ENCODE peak calls at places on chromosomes 1 and 21, in nine cellular contexts. N is Right ventricle myocardium superior; F is hypothalamus; Q is stimulated activated effector memory CD8-positive, alpha-beta T cell treated with anti-CD3 and anti-CD28 coated beads, Interleukin-12 subunit alpha, Interleukin-12 subunit beta, amount 100 ng/mL, for 72 hours; M is activated CD4-positive, alpha-beta T cell treated with anti-CD3 and anti-CD28 coated beads, Interleukin-2, amount 10 ng/mL, durations not matched to agents 7 days and 5 days; Z is central memory CD4-positive, alpha-beta T cell; R is NCI-H1105; K is NCI-H69; V is DMS 273 treated with DMSO at 0.1 percent for 48 hours. O is an unnamed sample.

GRCh38 chr1:183281039-183281438 is 95.0 kb downstream of the LAMC2 start:
- DNase-seq in N (no peak), F (no peak), Q (no peak), M (no peak), Z (no peak), R (no peak), K (peak), V (no peak), O (peak)

GRCh38 chr1:72281144-72281543 is 1.2 kb downstream of the NEGR1 start:
- DNase-seq in N (no peak), F (no peak), Q (no peak), M (no peak), Z (no peak), R (no peak), K (peak), V (no peak), O (no peak)

GRCh38 chr21:33951276-33952178 is 35.9 kb upstream of the ATP5PO start:
- DNase-seq in N (no peak), F (no peak), Q (peak), M (peak), Z (no peak), R (no peak), K (no peak), V (no peak), O (no peak)

GRCh38 chr21:26169061-26169610 is 1.4 kb downstream of the APP start:
- DNase-seq in N (peak), F (peak), Q (no peak), M (peak), Z (peak), R (peak), K (peak), V (peak), O (peak)

GRCh38 chr21:37367301-37367757 is 756 bp downstream of the DYRK1A start:
- DNase-seq in N (peak), F (no peak), Q (no peak), M (peak), Z (no peak), R (no peak), K (peak), V (no peak), O (no peak)

GRCh38 chr21:36454079-36454478 is 25.8 kb downstream of the CLDN14 start:
- DNase-seq in N (no peak), F (no peak), Q (no peak), M (no peak), Z (no peak), R (no peak), K (peak), V (no peak), O (no peak)

GRCh38 chr1:8090241-8090702 is 64.2 kb upstream of the ERRFI1 start:
- DNase-seq in N (no peak), F (no peak), Q (no peak), M (no peak), Z (no peak), R (no peak), K (no peak), V (no peak), O (no peak)

GRCh38 chr21:36717901-36718465 is 19.1 kb downstream of the SIM2 start:
- DNase-seq in N (no peak), F (no peak), Q (no peak), M (no peak), Z (no peak), R (no peak), K (no peak), V (no peak), O (no peak)

GRCh38 chr21:38325761-38326420 is 69.1 kb downstream of the KCNJ15 start:
- DNase-seq in N (no peak), F (no peak), Q (no peak), M (no peak), Z (no peak), R (no peak), K (no peak), V (no peak), O (peak)

GRCh38 chr1:156393095-156393494 is 24.1 kb downstream of the RHBG start:
- DNase-seq in N (no peak), F (no peak), Q (no peak), M (no peak), Z (no peak), R (no peak), K (no peak), V (no peak), O (no peak)

GRCh38 chr1:156840186-156840585 is 18.7 kb downstream of the INSRR start:
- DNase-seq in N (no peak), F (no peak), Q (no peak), M (no peak), Z (no peak), R (no peak), K (peak), V (no peak), O (no peak)

GRCh38 chr1:197868751-197869501 is 33.5 kb upstream of the C1orf53 start:
- DNase-seq in N (no peak), F (no peak), Q (no peak), M (peak), Z (peak), R (peak), K (peak), V (no peak), O (peak)

GRCh38 chr1:225709101-225709500 is 56.2 kb upstream of the ENAH start:
- DNase-seq in N (no peak), F (no peak), Q (no peak), M (no peak), Z (no peak), R (peak), K (peak), V (no peak), O (no peak)

GRCh38 chr1:5990913-5991783 is 1.1 kb downstream of the NPHP4 start:
- DNase-seq in N (peak), F (no peak), Q (peak), M (peak), Z (peak), R (no peak), K (peak), V (no peak), O (no peak)

GRCh38 chr1:109762821-109763645 is 690 bp downstream of the EPS8L3 start:
- DNase-seq in N (peak), F (no peak), Q (no peak), M (no peak), Z (no peak), R (no peak), K (no peak), V (no peak), O (no peak)

GRCh38 chr1:49995734-49996133 is 28.0 kb downstream of the AGBL4 start:
- DNase-seq in N (no peak), F (no peak), Q (no peak), M (no peak), Z (no peak), R (no peak), K (peak), V (no peak), O (peak)

GRCh38 chr1:23421752-23422312 is 2.7 kb downstream of the TCEA3 start:
- DNase-seq in N (no peak), F (no peak), Q (no peak), M (no peak), Z (no peak), R (no peak), K (peak), V (no peak), O (no peak)

GRCh38 chr1:32871364-32872188 is 864 bp upstream of the FNDC5 start:
- DNase-seq in N (no peak), F (no peak), Q (no peak), M (no peak), Z (no peak), R (no peak), K (peak), V (no peak), O (peak)

GRCh38 chr21:16794944-16795343 is 717.9 kb upstream of the CXADR start:
- DNase-seq in N (no peak), F (no peak), Q (no peak), M (no peak), Z (no peak), R (no peak), K (no peak), V (no peak), O (no peak)

GRCh38 chr1:24694380-24694843 is 50.8 kb upstream of the CLIC4 start:
- DNase-seq in N (peak), F (no peak), Q (no peak), M (no peak), Z (no peak), R (peak), K (peak), V (peak), O (peak)

GRCh38 chr1:211885746-211886522 is 55.4 kb upstream of the LPGAT1 start:
- DNase-seq in N (no peak), F (no peak), Q (no peak), M (no peak), Z (no peak), R (no peak), K (peak), V (no peak), O (no peak)

GRCh38 chr1:43312638-43313515 is 12.1 kb downstream of the TIE1 start:
- DNase-seq in N (peak), F (no peak), Q (no peak), M (no peak), Z (no peak), R (no peak), K (no peak), V (no peak), O (no peak)

GRCh38 chr1:51755437-51755836 is 123.1 kb downstream of the NRDC start:
- DNase-seq in N (no peak), F (no peak), Q (no peak), M (no peak), Z (no peak), R (no peak), K (no peak), V (no peak), O (no peak)

GRCh38 chr1:26743426-26744059 is 44.2 kb upstream of the PIGV start:
- DNase-seq in N (no peak), F (no peak), Q (no peak), M (no peak), Z (no peak), R (no peak), K (no peak), V (no peak), O (no peak)

GRCh38 chr1:200147094-200147493 is 119.6 kb downstream of the NR5A2 start:
- DNase-seq in N (no peak), F (no peak), Q (no peak), M (no peak), Z (no peak), R (no peak), K (no peak), V (no peak), O (no peak)

GRCh38 chr1:116982319-116983004 is 19.1 kb upstream of the CD101 start:
- DNase-seq in N (no peak), F (no peak), Q (no peak), M (no peak), Z (no peak), R (no peak), K (peak), V (no peak), O (no peak)

GRCh38 chr1:15459771-15460719 is 3.5 kb downstream of the CELA2A start:
- DNase-seq in N (no peak), F (no peak), Q (no peak), M (no peak), Z (no peak), R (no peak), K (peak), V (no peak), O (no peak)

GRCh38 chr1:167430134-167430848 is 88.0 kb downstream of the CD247 start:
- DNase-seq in N (no peak), F (no peak), Q (peak), M (no peak), Z (no peak), R (no peak), K (no peak), V (no peak), O (no peak)

GRCh38 chr1:187443939-187444338 is 615.2 kb downstream of the PLA2G4A start:
- DNase-seq in N (no peak), F (no peak), Q (no peak), M (no peak), Z (no peak), R (no peak), K (no peak), V (no peak), O (no peak)

GRCh38 chr1:109595540-109595939 is 23.9 kb downstream of the GNAT2 start:
- DNase-seq in N (no peak), F (no peak), Q (no peak), M (no peak), Z (no peak), R (no peak), K (no peak), V (no peak), O (no peak)

GRCh38 chr1:23470282-23471070 is 13.5 kb downstream of the ASAP3 start:
- DNase-seq in N (peak), F (no peak), Q (no peak), M (no peak), Z (no peak), R (no peak), K (no peak), V (no peak), O (no peak)

GRCh38 chr1:149917590-149918144 is at the start of gene SV2A:
- DNase-seq in N (no peak), F (peak), Q (no peak), M (peak), Z (peak), R (peak), K (peak), V (peak), O (peak)

GRCh38 chr1:215833936-215834729 is 267.0 kb downstream of the KCTD3 start:
- DNase-seq in N (no peak), F (no peak), Q (no peak), M (no peak), Z (no peak), R (no peak), K (no peak), V (no peak), O (no peak)